ENCODE peak calls at places on chromosomes 12 and 14, in ten cellular contexts. Q, Y, U, P, O, V, H, B, R and K are unnamed samples.

GRCh38 chr12:52867636-52868035 is 18.8 kb upstream of the KRT78 start:
- DNase-seq in Q (no peak), Y (no peak), U (no peak), P (no peak), O (peak; percentile 59), V (peak; percentile 16), H (no peak), B (peak; percentile 96), R (no peak), K (no peak)

GRCh38 chr12:111893287-111893686 is 51.3 kb downstream of the MAPKAPK5 start:
- DNase-seq in Q (no peak), Y (no peak), U (no peak), P (no peak), O (no peak), V (no peak), H (no peak), B (no peak), R (peak; percentile 49), K (no peak)

GRCh38 chr14:97978336-97978735 is 1181.2 kb downstream of the VRK1 start:
- DNase-seq in Q (no peak), Y (peak; percentile 1), U (peak; percentile 51), P (peak; percentile 47), O (peak; percentile 69), V (peak; percentile 75), H (peak; percentile 41), B (peak; percentile 88), R (no peak), K (peak; percentile 73)

GRCh38 chr12:120079352-120080042 is 37.1 kb downstream of the RAB35 start:
- DNase-seq in Q (no peak), Y (no peak), U (no peak), P (no peak), O (no peak), V (no peak), H (no peak), B (peak; percentile 76), R (no peak), K (no peak)

GRCh38 chr12:124270671-124271070 is 24.2 kb upstream of the RFLNA start:
- DNase-seq in Q (no peak), Y (no peak), U (no peak), P (no peak), O (no peak), V (no peak), H (no peak), B (no peak), R (no peak), K (no peak)

GRCh38 chr12:13170892-13171490 is 25.5 kb upstream of the EMP1 start:
- DNase-seq in Q (no peak), Y (no peak), U (no peak), P (no peak), O (no peak), V (no peak), H (no peak), B (no peak), R (peak; percentile 36), K (no peak)

GRCh38 chr14:74913986-74914573 is 9.0 kb downstream of the RPS6KL1 start:
- DNase-seq in Q (peak; percentile 71), Y (peak; percentile 39), U (no peak), P (no peak), O (peak; percentile 65), V (peak; percentile 62), H (peak; percentile 33), B (peak; percentile 74), R (peak; percentile 77), K (no peak)

GRCh38 chr12:62260733-62261683 is 804 bp downstream of the USP15 start:
- DNase-seq in Q (peak; percentile 26), Y (peak; percentile 98), U (no peak), P (no peak), O (peak; percentile 32), V (no peak), H (peak; percentile 14), B (peak; percentile 54), R (peak; percentile 41), K (peak; percentile 75)